ENCODE peak calls at places on chromosomes 3 and 15, in seven cellular contexts. A is CD4-positive, CD25-positive, alpha-beta regulatory T cell; R is A673; L is Peyer's patch; H is heart left ventricle; N is pancreas; Z is IMR-90. O is an unnamed sample. For H3K27me3 and H3K4me1, the result is how much of the 10 kb centered on the place peaks cover.

GRCh38 chr3:124664804-124665203 is 65.4 kb upstream of the UMPS start:
- DNase-seq in Z (no peak), H (no peak), N (peak), L (no peak), A (no peak), R (no peak), O (peak)

GRCh38 chr15:61227269-61228024 is 1.7 kb downstream of the RORA start:
- DNase-seq in Z (peak), A (no peak), R (peak), N (peak), H (no peak), L (no peak), O (peak)

GRCh38 chr15:101219441-101219840 is 32.4 kb downstream of the CHSY1 start:
- DNase-seq in R (no peak), Z (peak), H (no peak), L (no peak), A (no peak), N (no peak), O (no peak)

GRCh38 chr3:160722331-160722730 is 33.7 kb upstream of the PPM1L start:
- DNase-seq in Z (no peak), L (no peak), R (no peak), N (no peak), H (no peak), A (no peak), O (no peak)

GRCh38 chr3:183688869-183689268 is 8.7 kb upstream of the YEATS2 start:
- DNase-seq in N (no peak), A (no peak), R (no peak), Z (peak), H (no peak), L (no peak), O (no peak)

GRCh38 chr15:31230630-31231485 is 95.8 kb upstream of the KLF13 start:
- DNase-seq in L (no peak), N (no peak), H (no peak), A (no peak), R (no peak), Z (no peak), O (no peak)

GRCh38 chr3:125647318-125648014 is 52.2 kb upstream of the OSBPL11 start:
- DNase-seq in R (no peak), Z (no peak), A (no peak), L (peak), H (no peak), N (no peak), O (no peak)

GRCh38 chr3:41199866-41200668 is 762 bp downstream of the CTNNB1 start:
- DNase-seq in R (no peak), A (peak), L (peak), H (no peak), N (no peak), Z (no peak), O (no peak)

GRCh38 chr15:39427705-39428104 is 153.2 kb upstream of the THBS1 start:
- DNase-seq in N (no peak), A (no peak), R (no peak), H (peak), Z (no peak), L (no peak), O (no peak)

GRCh38 chr15:72365844-72366243 is 10.0 kb downstream of the HEXA start:
- DNase-seq in H (no peak), N (no peak), L (no peak), Z (no peak), R (no peak), A (peak), O (no peak)

GRCh38 chr3:122609798-122610559 is 32.5 kb downstream of the PARP15 start:
- DNase-seq in N (no peak), H (no peak), R (peak), A (peak), Z (peak), L (no peak), O (no peak)

GRCh38 chr15:52529289-52529929 is 729 bp upstream of the MYO5A start:
- DNase-seq in N (no peak), Z (no peak), L (no peak), A (peak), H (no peak), R (no peak), O (no peak)

GRCh38 chr3:124797426-124797945 is 67.2 kb downstream of the UMPS start:
- DNase-seq in H (no peak), L (peak), R (no peak), N (no peak), Z (peak), A (no peak), O (peak)

GRCh38 chr15:99993262-99993661 is 260.0 kb upstream of the LYSMD4 start:
- DNase-seq in H (no peak), L (peak), A (no peak), N (no peak), R (no peak), Z (no peak), O (no peak)

GRCh38 chr15:96330064-96330449 is 443 bp upstream of the NR2F2 start:
- DNase-seq in Z (peak), R (peak), A (peak), L (no peak), N (no peak), H (peak), O (peak)

DNA sequence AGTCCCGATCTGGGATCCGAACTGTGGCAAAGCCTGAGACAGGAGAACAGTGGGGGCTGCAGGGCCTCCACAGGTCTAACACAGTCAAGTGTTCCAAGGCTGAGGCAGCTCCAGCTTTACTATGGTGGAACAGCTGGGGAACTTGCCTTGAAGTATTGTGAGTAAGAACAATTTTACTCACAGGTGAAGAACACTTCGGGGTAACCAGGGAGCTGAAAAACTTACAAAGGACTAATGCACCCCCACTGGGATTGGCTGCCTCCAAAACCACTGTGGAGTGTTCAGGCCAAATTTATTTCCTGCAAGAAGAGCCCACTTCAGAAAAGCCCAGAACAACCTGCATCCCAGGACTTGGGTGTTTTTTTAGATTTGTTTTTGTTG is 25.4 kb downstream of the ZIC4 start:
- DNase-seq in Z (no peak), L (no peak), R (no peak), H (no peak), A (no peak), N (no peak), O (no peak)
- H3K27me3 ChIP-seq in Z (half or more), L (under half), R (half or more), H (half or more), A (half or more), N (half or more), O (under half)

DNA sequence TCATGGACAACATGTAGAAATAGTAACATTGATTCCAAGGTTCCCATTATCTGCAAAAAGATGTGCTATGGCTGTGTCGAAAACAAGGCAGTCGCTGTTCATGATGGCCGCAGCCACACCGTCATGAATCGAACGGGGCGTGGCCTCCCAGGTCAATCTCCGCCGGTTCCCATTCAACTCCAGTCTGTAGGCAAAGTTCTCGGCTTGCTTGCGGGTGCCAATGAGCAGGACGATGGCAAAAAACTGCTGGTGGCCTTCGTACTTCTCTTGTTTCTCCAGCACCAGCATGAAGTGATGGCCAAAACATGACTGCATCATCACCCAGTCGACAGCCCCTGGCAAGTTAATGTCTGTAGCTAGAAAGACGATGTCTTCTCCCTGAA is 20.8 kb downstream of the SIAH2 start:
- DNase-seq in A (no peak), R (no peak), L (no peak), H (no peak), N (no peak), Z (no peak), O (no peak)
- H3K4me1 ChIP-seq in A (under half), R (half or more), L (under half), H (under half), N (under half), Z (under half), O (under half)

GRCh38 chr3:72280876-72281275 is 495.9 kb upstream of the PROK2 start:
- DNase-seq in H (no peak), R (no peak), A (no peak), L (no peak), Z (no peak), N (no peak), O (no peak)
- H3K27me3 ChIP-seq in H (under half), R (under half), A (under half), L (under half), Z (under half), N (under half), O (under half)

DNA sequence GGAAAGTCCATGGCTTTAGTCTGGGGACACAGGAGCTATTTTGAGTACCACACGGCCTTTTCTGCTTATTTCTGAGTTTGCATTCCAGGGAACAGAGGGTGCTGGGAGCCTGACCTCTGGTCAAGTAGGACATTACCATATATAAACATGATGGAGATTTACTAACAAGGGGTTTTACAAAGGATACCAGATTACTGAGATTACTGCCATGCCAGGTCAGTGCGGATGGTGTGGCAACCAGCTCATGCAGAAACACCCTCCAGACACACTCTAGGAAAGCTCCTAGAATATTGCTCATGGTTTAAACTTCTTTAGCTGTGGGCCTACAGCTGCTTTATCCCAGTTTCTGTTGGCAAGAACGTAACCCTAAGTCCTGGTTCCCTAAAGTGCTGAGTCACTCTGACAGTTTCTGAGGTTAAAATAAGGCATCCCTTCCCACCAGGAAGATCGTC is 54.3 kb upstream of the AGTR1 start:
- DNase-seq in N (no peak), Z (peak), H (no peak), R (no peak), A (no peak), L (no peak), O (no peak)
- H3K4me1 ChIP-seq in N (under half), Z (under half), H (under half), R (under half), A (under half), L (under half), O (under half)

GRCh38 chr15:66255293-66255676 is 1.7 kb upstream of the MEGF11 start:
- DNase-seq in L (no peak), H (no peak), A (no peak), N (no peak), R (no peak), Z (no peak), O (no peak)
- H3K27me3 ChIP-seq in L (under half), H (half or more), A (under half), N (under half), R (half or more), Z (half or more), O (under half)

DNA sequence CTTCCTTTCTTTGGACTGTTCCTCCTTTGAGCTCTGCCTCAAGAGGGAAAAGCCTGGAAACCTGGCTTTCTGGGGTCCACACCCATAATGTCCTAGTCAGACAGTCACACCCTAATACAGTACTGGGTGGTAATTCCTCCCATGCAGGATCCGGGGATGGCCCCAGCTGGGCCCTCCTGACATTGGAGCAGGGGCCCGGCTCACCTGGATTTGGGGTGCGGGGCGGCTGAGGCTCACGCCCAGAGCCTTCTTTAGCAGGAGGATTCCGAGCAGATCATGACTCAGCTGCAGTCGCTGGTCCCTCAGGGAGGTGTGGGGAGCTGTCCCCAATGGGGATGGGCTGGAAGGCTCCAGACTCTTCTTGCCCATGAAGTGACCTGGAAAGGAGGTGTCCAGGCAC is 1.0 kb downstream of the NMB start:
- DNase-seq in R (no peak), N (no peak), H (no peak), L (no peak), A (no peak), Z (no peak), O (no peak)
- H3K4me1 ChIP-seq in R (under half), N (under half), H (under half), L (under half), A (under half), Z (under half), O (under half)

GRCh38 chr3:71779674-71780377 is 5.1 kb downstream of the PROK2 start:
- DNase-seq in N (no peak), A (peak), H (no peak), R (peak), L (no peak), Z (no peak), O (no peak)

GRCh38 chr3:71780430-71780829 is 4.5 kb downstream of the PROK2 start:
- DNase-seq in A (no peak), H (no peak), L (no peak), R (no peak), Z (no peak), N (no peak), O (no peak)

GRCh38 chr3:71776543-71776942 is 8.4 kb downstream of the PROK2 start:
- DNase-seq in A (no peak), R (no peak), H (no peak), N (no peak), L (no peak), Z (no peak), O (no peak)

GRCh38 chr3:71778353-71778752 is 6.6 kb downstream of the PROK2 start:
- DNase-seq in R (no peak), N (no peak), A (peak), L (no peak), H (no peak), Z (no peak), O (no peak)
- H3K27me3 ChIP-seq in R (under half), N (under half), A (under half), L (under half), H (half or more), Z (under half), O (under half)

GRCh38 chr3:156682963-156683362 is 8.6 kb downstream of the TIPARP start:
- DNase-seq in R (no peak), A (no peak), H (no peak), N (no peak), Z (no peak), L (no peak), O (no peak)

GRCh38 chr3:156680243-156680930 is 6.0 kb downstream of the TIPARP start:
- DNase-seq in H (no peak), R (no peak), A (no peak), L (no peak), N (no peak), Z (no peak), O (no peak)

GRCh38 chr3:156685198-156685597 is 10.8 kb downstream of the TIPARP start:
- DNase-seq in Z (peak), H (no peak), N (no peak), L (no peak), R (no peak), A (no peak), O (no peak)

GRCh38 chr3:156681003-156681402 is 6.6 kb downstream of the TIPARP start:
- DNase-seq in A (no peak), N (peak), L (no peak), H (peak), R (peak), Z (peak), O (no peak)

DNA sequence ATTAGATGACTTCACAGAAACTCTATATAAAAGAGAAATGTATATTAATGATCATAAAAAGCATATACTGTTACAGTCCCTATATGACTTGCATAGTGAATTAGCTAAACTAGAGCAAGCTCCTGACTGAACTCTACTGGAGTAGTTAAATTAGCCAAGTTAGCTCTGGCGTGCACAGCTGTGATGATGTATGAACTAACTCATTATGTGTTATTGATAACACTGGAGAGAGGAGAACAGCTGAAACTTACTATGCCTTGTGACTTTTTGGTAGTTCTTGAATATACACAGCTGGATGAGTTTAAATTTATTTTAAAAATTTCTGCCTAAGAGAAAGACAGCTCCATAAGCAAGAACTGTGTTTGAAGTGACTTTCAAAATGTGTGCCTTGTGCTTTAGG is 8.1 kb downstream of the TIPARP start:
- DNase-seq in Z (peak), R (no peak), H (no peak), L (no peak), A (no peak), N (no peak), O (no peak)
- H3K4me1 ChIP-seq in Z (under half), R (half or more), H (half or more), L (under half), A (half or more), N (half or more), O (under half)

GRCh38 chr3:157405457-157405856 is 31.2 kb upstream of the PTX3 start:
- DNase-seq in N (no peak), A (no peak), H (no peak), Z (peak), R (no peak), L (no peak), O (no peak)
- H3K27me3 ChIP-seq in N (under half), A (under half), H (under half), Z (under half), R (under half), L (under half), O (under half)

GRCh38 chr3:12906916-12907290 is 65.5 kb upstream of the RPL32 start:
- DNase-seq in H (no peak), N (no peak), R (no peak), Z (no peak), A (no peak), L (no peak), O (no peak)

GRCh38 chr3:12904951-12905315 is 63.6 kb upstream of the RPL32 start:
- DNase-seq in H (no peak), L (no peak), N (no peak), Z (no peak), R (no peak), A (no peak), O (no peak)

GRCh38 chr3:12907296-12907695 is 65.9 kb upstream of the RPL32 start:
- DNase-seq in N (no peak), A (no peak), L (no peak), H (no peak), R (no peak), Z (no peak), O (no peak)

GRCh38 chr3:12905316-12906071 is 64.1 kb upstream of the RPL32 start:
- DNase-seq in R (no peak), Z (no peak), L (no peak), N (no peak), A (no peak), H (no peak), O (no peak)

DNA sequence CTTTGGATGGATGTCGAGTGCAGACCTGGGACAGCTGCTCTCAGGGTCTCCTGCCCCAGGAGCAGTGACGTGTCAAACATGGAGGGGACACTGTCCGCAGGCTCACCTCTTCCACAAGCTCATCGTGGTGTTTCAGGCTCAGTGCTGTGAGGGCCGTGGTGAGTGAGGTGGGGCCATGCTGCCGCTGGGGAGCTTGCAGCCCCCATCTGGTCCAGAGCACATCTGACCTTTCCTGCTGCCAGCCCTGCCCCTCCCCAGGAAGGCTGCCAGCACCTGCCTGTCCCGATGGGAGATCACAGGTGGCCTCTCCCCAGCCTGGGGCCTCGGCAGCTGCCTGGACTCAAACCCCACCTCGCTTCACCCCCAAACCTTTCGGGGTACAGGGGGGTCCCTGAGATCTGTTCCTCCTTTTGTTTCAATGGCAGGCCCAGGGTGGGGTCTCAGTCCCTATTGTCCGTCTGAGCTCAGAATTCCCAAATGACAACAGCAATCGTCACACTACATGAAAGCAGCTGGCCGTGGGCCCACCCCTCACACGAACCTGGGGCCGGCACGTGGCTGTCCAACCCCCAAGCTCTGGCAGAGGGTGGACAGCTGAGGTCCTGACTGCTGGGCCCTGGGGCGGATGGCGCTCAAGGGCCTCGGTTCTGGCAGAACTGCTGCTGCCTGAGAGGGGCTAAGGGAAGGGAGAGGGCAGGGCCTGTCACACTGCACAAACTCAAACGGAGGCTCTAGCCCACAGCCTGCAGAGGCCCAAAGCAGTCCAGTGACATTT is 65.0 kb upstream of the RPL32 start:
- DNase-seq in Z (no peak), L (no peak), H (no peak), N (no peak), R (no peak), A (no peak), O (no peak)
- H3K4me1 ChIP-seq in Z (under half), L (under half), H (under half), N (under half), R (under half), A (under half), O (under half)